ENCODE peak calls at places on chromosomes 11 and 22, in six cellular contexts. B, F, C, J, Q and L are unnamed samples.

GRCh38 chr22:27990879-27991278 is 71.8 kb upstream of the PITPNB start:
- DNase-seq in J (peak; percentile 84), Q (no peak), B (peak; percentile 6), F (peak; percentile 63), C (no peak), L (peak; percentile 49)

GRCh38 chr22:49735411-49736311 is 92.0 kb downstream of the BRD1 start:
- DNase-seq in C (no peak), B (peak; percentile 30), F (no peak), J (peak; percentile 88), Q (no peak), L (no peak)

GRCh38 chr11:101584129-101584515 is 315 bp upstream of the TRPC6 start:
- DNase-seq in J (no peak), Q (no peak), C (no peak), F (no peak), B (no peak), L (no peak)

GRCh38 chr11:33377852-33378385 is 120.7 kb downstream of the HIPK3 start:
- DNase-seq in F (no peak), B (peak; percentile 45), J (no peak), C (no peak), Q (no peak), L (no peak)

GRCh38 chr11:97966901-97967300 is 1053.8 kb upstream of the CNTN5 start:
- DNase-seq in B (peak; percentile 33), Q (no peak), C (no peak), F (no peak), J (no peak), L (no peak)

GRCh38 chr11:64726211-64726641 is 3.2 kb upstream of the NRXN2 start:
- DNase-seq in B (no peak), C (no peak), F (no peak), Q (no peak), J (peak; percentile 36), L (no peak)

GRCh38 chr22:46576556-46577351 is 39.3 kb upstream of the CELSR1 start:
- DNase-seq in B (peak; percentile 43), C (peak; percentile 39), F (no peak), Q (no peak), J (peak; percentile 85), L (peak; percentile 42)

GRCh38 chr11:86519064-86519911 is 144.6 kb downstream of the CCDC81 start:
- DNase-seq in B (no peak), C (no peak), J (no peak), F (no peak), Q (no peak), L (peak; percentile 95)

GRCh38 chr11:41189711-41190477 is 269.6 kb downstream of the LRRC4C start:
- DNase-seq in Q (no peak), F (peak; percentile 44), C (no peak), B (no peak), J (peak; percentile 40), L (no peak)

GRCh38 chr22:21075516-21076138 is 29.9 kb downstream of the LRRC74B start:
- DNase-seq in B (no peak), Q (no peak), F (no peak), C (no peak), J (no peak), L (no peak)

GRCh38 chr11:8069771-8070170 is 11.2 kb upstream of the TUB start:
- DNase-seq in J (no peak), C (no peak), F (no peak), B (no peak), Q (no peak), L (no peak)

GRCh38 chr11:76918941-76919386 is 58.2 kb downstream of the ACER3 start:
- DNase-seq in C (peak; percentile 40), J (peak; percentile 65), F (peak; percentile 58), Q (peak; percentile 19), B (peak; percentile 82), L (peak; percentile 53)

GRCh38 chr22:20187777-20188566 is 37.1 kb upstream of the CCDC188 start:
- DNase-seq in C (no peak), B (no peak), F (no peak), J (no peak), Q (no peak), L (no peak)

GRCh38 chr22:36971305-36971704 is 47.9 kb downstream of the TST start:
- DNase-seq in Q (no peak), F (no peak), C (no peak), J (no peak), B (no peak), L (no peak)
- H4K20me1 ChIP-seq in Q (no peaks in the 10 kb centered on the region), F (no peaks in the 10 kb centered on the region), C (no peaks in the 10 kb centered on the region), J (no peaks in the 10 kb centered on the region), B (no peaks in the 10 kb centered on the region), L (no peaks in the 10 kb centered on the region)

GRCh38 chr22:23849009-23850006 is 8.4 kb upstream of the SLC2A11 start:
- DNase-seq in B (peak; percentile 79), C (peak; percentile 73), J (peak; percentile 93), Q (no peak), F (peak; percentile 58), L (peak; percentile 55)
- H3K9ac ChIP-seq in B (no peak overlapping the region), C (no peak overlapping the region), J (no peak overlapping the region), Q (no peak overlapping the region), F (peak overlapping the region; percentile 47), L (peak overlapping the region; percentile 1)

DNA sequence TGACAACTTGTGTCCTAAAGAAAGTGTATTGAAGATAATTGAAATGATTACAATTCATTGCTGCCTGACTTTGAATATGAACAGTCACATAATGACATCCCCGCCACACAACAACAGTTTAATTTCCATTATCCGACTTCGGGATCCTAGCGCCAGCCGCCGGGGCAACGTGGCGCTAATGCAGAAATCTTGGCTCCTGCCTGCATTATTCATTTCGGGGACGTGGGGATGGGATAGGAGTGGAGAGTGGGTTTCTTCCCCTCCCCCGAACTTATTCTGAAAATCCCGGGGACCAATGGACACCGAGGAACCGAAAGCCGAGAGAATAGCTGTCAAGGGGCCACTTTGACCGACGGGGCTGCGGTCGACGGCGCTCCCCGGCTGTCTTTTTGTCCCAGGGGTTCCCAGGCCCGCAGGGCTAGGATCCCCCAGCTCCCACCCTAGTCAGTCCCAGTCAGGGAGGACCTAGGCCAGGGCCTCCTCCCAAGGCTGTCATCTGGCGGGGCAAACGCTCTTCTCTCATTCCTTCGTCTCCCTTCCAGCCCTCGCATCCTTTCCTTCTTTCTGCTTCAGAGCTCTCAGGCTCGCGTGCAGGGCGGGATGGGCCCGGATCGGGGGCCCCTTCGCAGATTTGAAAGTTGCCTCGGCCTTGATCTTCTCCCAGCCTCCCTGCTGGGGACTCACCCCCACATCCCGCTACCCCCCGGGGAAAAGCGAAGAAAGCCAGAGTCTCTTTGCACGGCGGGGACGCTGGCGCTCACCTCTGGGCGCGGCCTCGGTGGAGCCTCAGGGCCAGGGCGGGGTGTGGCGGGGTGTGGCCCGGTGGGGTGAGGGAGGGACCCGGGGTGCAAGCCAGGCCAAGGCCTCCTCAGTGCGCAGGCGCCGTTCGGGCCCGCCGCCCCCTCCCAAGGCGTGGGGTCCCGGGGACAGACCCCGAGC is 14.6 kb upstream of the PAX6 start:
- DNase-seq in C (no peak), F (no peak), Q (no peak), B (no peak), J (peak; percentile 56), L (no peak)
- TF ChIP-seq EZH2 in C (peak; percentile 94), F (no peak), Q (no peak), B (no peak), J (peak; percentile 98), L (peak; percentile 99)

GRCh38 chr11:78425436-78425835 is 7.8 kb upstream of the GAB2 start:
- DNase-seq in Q (no peak), J (no peak), F (no peak), B (no peak), C (no peak), L (no peak)
- H4K20me1 ChIP-seq in Q (no peaks in the 10 kb centered on the region), J (no peaks in the 10 kb centered on the region), F (no peaks in the 10 kb centered on the region), B (no peaks in the 10 kb centered on the region), C (no peaks in the 10 kb centered on the region), L (no peaks in the 10 kb centered on the region)

GRCh38 chr11:93741882-93742226 is 382 bp downstream of the C11orf54 start:
- DNase-seq in B (peak; percentile 73), F (peak; percentile 95), C (peak; percentile 62), J (peak; percentile 41), Q (no peak), L (peak; percentile 67)
- H3K9ac ChIP-seq in B (peak overlapping the region; percentile 99), F (peak overlapping the region; percentile 100), C (peak overlapping the region; percentile 97), J (peak overlapping the region; percentile 80), Q (peak overlapping the region; percentile 100), L (peak overlapping the region; percentile 96)

DNA sequence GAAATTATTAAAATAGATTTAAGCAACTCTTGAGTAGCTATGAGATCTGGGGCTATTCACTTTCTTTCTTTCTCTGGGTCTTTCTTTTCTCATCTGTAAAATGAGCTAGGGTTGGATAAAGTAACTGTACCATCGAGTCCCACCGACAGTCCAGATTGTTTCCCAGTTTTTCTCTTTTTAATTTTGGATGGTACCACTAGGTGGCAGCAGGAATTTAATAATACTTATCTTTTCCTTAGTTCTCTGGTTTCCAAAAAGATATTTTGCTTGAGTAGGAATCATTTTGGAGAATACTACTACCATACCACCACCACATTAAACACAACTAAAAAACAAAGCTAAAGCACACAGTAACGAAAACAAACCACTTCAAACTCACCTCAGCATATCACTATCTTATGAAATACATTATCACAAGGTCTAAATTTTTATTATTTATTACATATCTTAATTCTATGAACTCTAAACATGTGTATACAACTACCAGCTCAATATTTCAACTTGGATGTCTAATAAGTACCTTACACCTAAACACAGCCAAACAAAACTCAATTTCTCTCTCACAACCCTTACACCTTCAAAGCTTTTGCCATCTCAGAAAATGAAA is 584.0 kb downstream of the KCNA4 start:
- DNase-seq in J (peak; percentile 24), F (peak; percentile 2), Q (no peak), B (peak; percentile 63), C (peak; percentile 5), L (no peak)
- TF ChIP-seq EZH2 in J (no peak), F (no peak), Q (no peak), B (no peak), C (no peak), L (no peak)